ENCODE peak calls at places on chromosomes 3 and 15, in nine cellular contexts. D is PC-3, I is fibroblast of mammary gland, S is brain microvascular endothelial cell, V is adrenal gland, J is foreskin fibroblast, F is breast epithelium, Y is choroid plexus epithelial cell, N is GM20000. Q is an unnamed sample.
A peak's percentile ranks its signal among the peaks of the same experiment; 100 is the strongest.

GRCh38 chr3:55615039-55615693 is 128.1 kb upstream of the WNT5A start:
- DNase-seq in D (peak; percentile 29), I (no peak), S (no peak), V (no peak), J (no peak), F (no peak), Y (peak; percentile 71), N (no peak), Q (no peak)

GRCh38 chr15:76330281-76330680 is 6.3 kb upstream of the ISL2 start:
- DNase-seq in D (peak; percentile 79), I (peak; percentile 67), S (no peak), V (peak; percentile 76), J (peak; percentile 46), F (no peak), Y (peak; percentile 75), N (no peak), Q (peak; percentile 94)

GRCh38 chr3:147393261-147393964 is 12.9 kb downstream of the ZIC4 start:
- DNase-seq in D (no peak), I (no peak), S (no peak), V (no peak), J (no peak), F (no peak), Y (peak; percentile 88), N (no peak), Q (no peak)

GRCh38 chr3:176505878-176506621 is 691.2 kb downstream of the TBL1XR1 start:
- DNase-seq in D (no peak), I (no peak), S (no peak), V (no peak), J (no peak), F (no peak), Y (no peak), N (no peak), Q (no peak)

GRCh38 chr3:11522953-11523792 is 120.5 kb downstream of the VGLL4 start:
- DNase-seq in D (peak; percentile 76), I (peak; percentile 30), S (no peak), V (no peak), J (no peak), F (no peak), Y (no peak), N (no peak), Q (no peak)

GRCh38 chr3:8482960-8483665 is 18.5 kb upstream of the LMCD1 start:
- DNase-seq in D (peak; percentile 97), I (peak; percentile 97), S (peak; percentile 96), V (peak; percentile 57), J (peak; percentile 92), F (peak; percentile 74), Y (peak; percentile 94), N (no peak), Q (peak; percentile 94)

GRCh38 chr15:46089438-46090044 is 454.7 kb downstream of the SQOR start:
- DNase-seq in D (no peak), I (no peak), S (no peak), V (no peak), J (peak; percentile 10), F (no peak), Y (no peak), N (no peak), Q (no peak)

GRCh38 chr3:170437696-170438407 is 19.2 kb downstream of the CLDN11 start:
- DNase-seq in D (no peak), I (no peak), S (no peak), V (no peak), J (no peak), F (no peak), Y (no peak), N (no peak), Q (no peak)

GRCh38 chr3:23203651-23204111 is 554 bp downstream of the UBE2E2 start:
- DNase-seq in D (peak; percentile 29), I (peak; percentile 10), S (peak; percentile 8), V (peak; percentile 25), J (peak; percentile 7), F (no peak), Y (peak; percentile 19), N (peak; percentile 32), Q (peak; percentile 72)

GRCh38 chr3:182092662-182093262 is 381.0 kb downstream of the SOX2 start:
- DNase-seq in D (no peak), I (no peak), S (no peak), V (no peak), J (no peak), F (no peak), Y (no peak), N (no peak), Q (no peak)

GRCh38 chr15:57286446-57287127 is 89.7 kb upstream of the CGNL1 start:
- DNase-seq in D (no peak), I (no peak), S (no peak), V (no peak), J (no peak), F (no peak), Y (no peak), N (no peak), Q (no peak)

GRCh38 chr15:72923304-72923703 is 129.0 kb upstream of the NEO1 start:
- DNase-seq in D (no peak), I (no peak), S (no peak), V (no peak), J (no peak), F (no peak), Y (no peak), N (no peak), Q (no peak)

GRCh38 chr3:23242106-23242505 is 39.0 kb downstream of the UBE2E2 start:
- DNase-seq in D (peak; percentile 72), I (no peak), S (no peak), V (no peak), J (no peak), F (no peak), Y (no peak), N (no peak), Q (no peak)

GRCh38 chr3:81545572-81545971 is 215.9 kb downstream of the GBE1 start:
- DNase-seq in D (no peak), I (peak; percentile 66), S (no peak), V (no peak), J (peak; percentile 13), F (no peak), Y (peak; percentile 39), N (no peak), Q (no peak)

GRCh38 chr3:145013931-145014330 is 1042.3 kb downstream of the DIPK2A start:
- DNase-seq in D (no peak), I (peak; percentile 47), S (no peak), V (no peak), J (peak; percentile 10), F (no peak), Y (peak; percentile 42), N (no peak), Q (no peak)

GRCh38 chr3:127667119-127667681 is 5.6 kb upstream of the ABTB1 start:
- DNase-seq in D (no peak), I (no peak), S (no peak), V (no peak), J (no peak), F (no peak), Y (no peak), N (no peak), Q (no peak)

GRCh38 chr3:109559389-109559788 is 222.0 kb upstream of the DPPA4 start:
- DNase-seq in D (peak; percentile 46), I (no peak), S (no peak), V (no peak), J (no peak), F (no peak), Y (no peak), N (no peak), Q (no peak)

GRCh38 chr15:38660726-38661125 is 96.1 kb upstream of the RASGRP1 start:
- DNase-seq in D (no peak), I (peak; percentile 11), S (no peak), V (no peak), J (no peak), F (no peak), Y (no peak), N (no peak), Q (no peak)

GRCh38 chr15:70526974-70527325 is 236.4 kb downstream of the UACA start:
- DNase-seq in D (no peak), I (no peak), S (no peak), V (no peak), J (no peak), F (no peak), Y (no peak), N (no peak), Q (no peak)

GRCh38 chr3:56932858-56933257 is 127.6 kb upstream of the SPATA12 start:
- DNase-seq in D (no peak), I (no peak), S (no peak), V (no peak), J (no peak), F (no peak), Y (peak; percentile 21), N (no peak), Q (no peak)

GRCh38 chr15:57422113-57422754 is 45.9 kb downstream of the CGNL1 start:
- DNase-seq in D (no peak), I (peak; percentile 53), S (no peak), V (no peak), J (peak; percentile 7), F (no peak), Y (no peak), N (no peak), Q (peak; percentile 86)

GRCh38 chr3:190120161-190121060 is at the start of gene P3H2:
- DNase-seq in D (peak; percentile 92), I (peak; percentile 87), S (peak; percentile 87), V (peak; percentile 94), J (peak; percentile 92), F (peak; percentile 64), Y (peak; percentile 94), N (peak; percentile 82), Q (peak; percentile 98)

GRCh38 chr3:190695225-190695624 is 167.3 kb downstream of the GMNC start:
- DNase-seq in D (no peak), I (no peak), S (no peak), V (no peak), J (no peak), F (no peak), Y (no peak), N (no peak), Q (no peak)

GRCh38 chr3:51391075-51391565 is at the start of gene RBM15B:
- DNase-seq in D (peak; percentile 97), I (peak; percentile 95), S (peak; percentile 96), V (peak; percentile 99), J (peak; percentile 97), F (peak; percentile 98), Y (peak; percentile 98), N (peak; percentile 98), Q (peak; percentile 100)
- TF ChIP-seq CTCF in D (no peak), I (peak; percentile 66), S (no peak), V (no peak), J (peak; percentile 81), F (peak; percentile 81), Y (peak; percentile 82), N (peak; percentile 95), Q (peak; percentile 75)

GRCh38 chr3:198071602-198072285 is 111.7 kb downstream of the LMLN start:
- DNase-seq in D (peak; percentile 84), I (peak; percentile 88), S (peak; percentile 99), V (no peak), J (peak; percentile 82), F (no peak), Y (peak; percentile 100), N (peak; percentile 18), Q (peak; percentile 81)
- TF ChIP-seq CTCF in D (no peak), I (peak; percentile 28), S (peak; percentile 57), V (no peak), J (no peak), F (no peak), Y (peak; percentile 33), N (no peak), Q (peak; percentile 41)

GRCh38 chr3:111616417-111617105 is 21.4 kb upstream of the ZBED2 start:
- DNase-seq in D (peak; percentile 62), I (no peak), S (peak; percentile 22), V (no peak), J (peak; percentile 9), F (no peak), Y (peak; percentile 24), N (peak; percentile 8), Q (peak; percentile 49)
- TF ChIP-seq CTCF in D (peak; percentile 58), I (no peak), S (peak; percentile 42), V (no peak), J (peak; percentile 13), F (no peak), Y (peak; percentile 40), N (no peak), Q (peak; percentile 60)

GRCh38 chr15:19987389-19988048 is 554.1 kb downstream of the GOLGA6L6 start:
- DNase-seq in D (peak; percentile 37), I (no peak), S (no peak), V (no peak), J (no peak), F (no peak), Y (no peak), N (no peak), Q (peak; percentile 23)
- TF ChIP-seq CTCF in D (peak; percentile 53), I (no peak), S (no peak), V (no peak), J (no peak), F (no peak), Y (no peak), N (no peak), Q (no peak)

Q was measured in osteoblast.